ENCODE peak calls at places on chromosome 18, in five cellular contexts. One of them, this sample, is unnamed.

GRCh38 chr18:44682871-44683221 is 2.2 kb downstream of the SETBP1 start:
- DNase-seq in glutamatergic neuron: no peak
- DNase-seq in uterus: peak; percentile 54
- DNase-seq in mesothelial cell of epicardium: no peak
- DNase-seq in IMR-90: no peak
- DNase-seq in this sample: peak; percentile 61

GRCh38 chr18:54387631-54388030 is 29.9 kb downstream of the C18orf54 start:
- DNase-seq in IMR-90: no peak
- DNase-seq in glutamatergic neuron: no peak
- DNase-seq in mesothelial cell of epicardium: no peak
- DNase-seq in uterus: no peak
- DNase-seq in this sample: no peak

GRCh38 chr18:22624171-22624570 is 206.5 kb upstream of the CTAGE1 start:
- DNase-seq in IMR-90: no peak
- DNase-seq in glutamatergic neuron: no peak
- DNase-seq in uterus: no peak
- DNase-seq in mesothelial cell of epicardium: no peak
- DNase-seq in this sample: no peak

GRCh38 chr18:31658670-31659573 is 25.5 kb downstream of the B4GALT6 start:
- DNase-seq in uterus: no peak
- DNase-seq in glutamatergic neuron: no peak
- DNase-seq in mesothelial cell of epicardium: no peak
- DNase-seq in IMR-90: no peak
- DNase-seq in this sample: no peak

GRCh38 chr18:23135679-23136325 is 517 bp downstream of the CABLES1 start:
- DNase-seq in mesothelial cell of epicardium: peak; percentile 53
- DNase-seq in IMR-90: no peak
- DNase-seq in glutamatergic neuron: peak; percentile 67
- DNase-seq in uterus: peak; percentile 49
- DNase-seq in this sample: peak; percentile 63

GRCh38 chr18:37684590-37684989 is 119.0 kb upstream of the CELF4 start:
- DNase-seq in mesothelial cell of epicardium: no peak
- DNase-seq in IMR-90: no peak
- DNase-seq in uterus: no peak
- DNase-seq in glutamatergic neuron: no peak
- DNase-seq in this sample: no peak

GRCh38 chr18:69648486-69648885 is 247.8 kb downstream of the DOK6 start:
- DNase-seq in IMR-90: no peak
- DNase-seq in glutamatergic neuron: no peak
- DNase-seq in mesothelial cell of epicardium: no peak
- DNase-seq in uterus: no peak
- DNase-seq in this sample: no peak

GRCh38 chr18:23196119-23197004 is 61.1 kb downstream of the CABLES1 start:
- DNase-seq in IMR-90: no peak
- DNase-seq in uterus: no peak
- DNase-seq in mesothelial cell of epicardium: no peak
- DNase-seq in glutamatergic neuron: no peak
- DNase-seq in this sample: peak; percentile 38

GRCh38 chr18:71239111-71239624 is 950.3 kb downstream of the SOCS6 start:
- DNase-seq in IMR-90: no peak
- DNase-seq in mesothelial cell of epicardium: no peak
- DNase-seq in glutamatergic neuron: no peak
- DNase-seq in uterus: no peak
- DNase-seq in this sample: no peak

GRCh38 chr18:23226386-23226785 is 91.1 kb downstream of the CABLES1 start:
- DNase-seq in IMR-90: peak; percentile 61
- DNase-seq in uterus: no peak
- DNase-seq in glutamatergic neuron: no peak
- DNase-seq in mesothelial cell of epicardium: no peak
- DNase-seq in this sample: no peak

GRCh38 chr18:35131387-35132283 is 90.4 kb downstream of the MAPRE2 start:
- DNase-seq in uterus: no peak
- DNase-seq in glutamatergic neuron: no peak
- DNase-seq in mesothelial cell of epicardium: no peak
- DNase-seq in IMR-90: peak; percentile 24
- DNase-seq in this sample: no peak

GRCh38 chr18:48892146-48892855 is 58.5 kb downstream of the SMAD7 start:
- DNase-seq in mesothelial cell of epicardium: no peak
- DNase-seq in glutamatergic neuron: no peak
- DNase-seq in uterus: no peak
- DNase-seq in IMR-90: no peak
- DNase-seq in this sample: no peak

GRCh38 chr18:78496095-78496494 is 483.5 kb upstream of the SALL3 start:
- DNase-seq in IMR-90: no peak
- DNase-seq in mesothelial cell of epicardium: no peak
- DNase-seq in uterus: peak; percentile 42
- DNase-seq in glutamatergic neuron: no peak
- DNase-seq in this sample: no peak

GRCh38 chr18:23095463-23095862 is 39.8 kb upstream of the CABLES1 start:
- DNase-seq in mesothelial cell of epicardium: no peak
- DNase-seq in glutamatergic neuron: no peak
- DNase-seq in IMR-90: no peak
- DNase-seq in uterus: no peak
- DNase-seq in this sample: no peak

GRCh38 chr18:27789406-27789805 is 387.5 kb downstream of the CDH2 start:
- DNase-seq in mesothelial cell of epicardium: no peak
- DNase-seq in uterus: no peak
- DNase-seq in IMR-90: no peak
- DNase-seq in glutamatergic neuron: no peak
- DNase-seq in this sample: no peak

GRCh38 chr18:77765468-77765867 is 515.8 kb downstream of the GALR1 start:
- DNase-seq in mesothelial cell of epicardium: peak; percentile 63
- DNase-seq in glutamatergic neuron: peak; percentile 79
- DNase-seq in uterus: no peak
- DNase-seq in IMR-90: no peak
- DNase-seq in this sample: peak; percentile 70

GRCh38 chr18:48662021-48662661 is 123.3 kb downstream of the CTIF start:
- DNase-seq in mesothelial cell of epicardium: peak; percentile 40
- DNase-seq in IMR-90: peak; percentile 78
- DNase-seq in glutamatergic neuron: no peak
- DNase-seq in uterus: no peak
- DNase-seq in this sample: no peak

GRCh38 chr18:50848038-50848437 is 28.2 kb upstream of the MRO start:
- DNase-seq in IMR-90: no peak
- DNase-seq in glutamatergic neuron: no peak
- DNase-seq in uterus: no peak
- DNase-seq in mesothelial cell of epicardium: no peak
- DNase-seq in this sample: no peak

GRCh38 chr18:21038201-21038600 is 73.4 kb downstream of the ROCK1 start:
- DNase-seq in IMR-90: no peak
- DNase-seq in glutamatergic neuron: no peak
- DNase-seq in uterus: no peak
- DNase-seq in mesothelial cell of epicardium: no peak
- DNase-seq in this sample: no peak

GRCh38 chr18:23884712-23885375 is 129.7 kb upstream of the TTC39C start:
- DNase-seq in mesothelial cell of epicardium: no peak
- DNase-seq in glutamatergic neuron: no peak
- DNase-seq in uterus: peak; percentile 68
- DNase-seq in IMR-90: no peak
- DNase-seq in this sample: peak; percentile 15

GRCh38 chr18:11665587-11665986 is 23.5 kb upstream of the GNAL start:
- DNase-seq in glutamatergic neuron: no peak
- DNase-seq in uterus: no peak
- DNase-seq in mesothelial cell of epicardium: no peak
- DNase-seq in IMR-90: no peak
- DNase-seq in this sample: no peak

GRCh38 chr18:34758378-34758948 is 48.4 kb downstream of the DTNA start:
- DNase-seq in uterus: no peak
- DNase-seq in mesothelial cell of epicardium: no peak
- DNase-seq in glutamatergic neuron: no peak
- DNase-seq in IMR-90: no peak
- DNase-seq in this sample: no peak

GRCh38 chr18:55781481-55781957 is 193.5 kb upstream of the TCF4 start:
- DNase-seq in glutamatergic neuron: peak; percentile 63
- DNase-seq in IMR-90: peak; percentile 77
- DNase-seq in uterus: peak; percentile 63
- DNase-seq in mesothelial cell of epicardium: no peak
- DNase-seq in this sample: peak; percentile 46

GRCh38 chr18:55779461-55779710 is 191.4 kb upstream of the TCF4 start:
- DNase-seq in glutamatergic neuron: no peak
- DNase-seq in mesothelial cell of epicardium: no peak
- DNase-seq in IMR-90: no peak
- DNase-seq in uterus: no peak
- DNase-seq in this sample: no peak

GRCh38 chr18:55779711-55780590 is 192.0 kb upstream of the TCF4 start:
- DNase-seq in glutamatergic neuron: peak; percentile 74
- DNase-seq in uterus: peak; percentile 47
- DNase-seq in mesothelial cell of epicardium: peak; percentile 66
- DNase-seq in IMR-90: peak; percentile 30
- DNase-seq in this sample: peak; percentile 75

GRCh38 chr18:55778731-55779460 is 190.9 kb upstream of the TCF4 start:
- DNase-seq in IMR-90: no peak
- DNase-seq in glutamatergic neuron: no peak
- DNase-seq in mesothelial cell of epicardium: no peak
- DNase-seq in uterus: no peak
- DNase-seq in this sample: no peak

DNA sequence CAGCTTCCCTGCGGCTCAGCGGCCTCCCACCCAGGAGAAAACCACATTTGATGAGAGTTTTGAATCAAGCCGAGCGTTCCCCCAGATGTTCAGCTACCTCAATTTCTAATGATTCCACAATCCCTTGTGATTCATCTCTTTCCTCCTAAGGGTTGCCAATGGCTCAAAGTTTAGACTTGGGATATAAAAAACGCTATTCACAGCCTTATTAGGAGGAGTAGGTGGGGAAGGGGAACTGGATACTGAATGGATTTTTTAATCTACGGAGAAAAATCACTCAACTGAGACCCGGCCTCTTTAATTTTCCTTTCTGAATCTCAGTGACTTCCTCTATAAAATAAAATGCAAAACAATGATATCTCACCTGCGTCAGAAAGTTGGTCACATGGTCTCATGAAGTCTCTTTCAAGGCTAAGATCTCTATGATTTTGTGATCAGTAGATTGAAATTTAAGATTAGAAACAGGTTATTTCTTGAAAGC is 192.6 kb upstream of the TCF4 start:
- DNase-seq in uterus: no peak
- DNase-seq in IMR-90: peak; percentile 48
- DNase-seq in mesothelial cell of epicardium: no peak
- DNase-seq in glutamatergic neuron: no peak
- DNase-seq in this sample: no peak
- TF ChIP-seq CTCF in uterus: no peak
- TF ChIP-seq CTCF in IMR-90: no peak
- TF ChIP-seq CTCF in mesothelial cell of epicardium: no peak
- TF ChIP-seq CTCF in glutamatergic neuron: no peak
- TF ChIP-seq CTCF in this sample: no peak

DNA sequence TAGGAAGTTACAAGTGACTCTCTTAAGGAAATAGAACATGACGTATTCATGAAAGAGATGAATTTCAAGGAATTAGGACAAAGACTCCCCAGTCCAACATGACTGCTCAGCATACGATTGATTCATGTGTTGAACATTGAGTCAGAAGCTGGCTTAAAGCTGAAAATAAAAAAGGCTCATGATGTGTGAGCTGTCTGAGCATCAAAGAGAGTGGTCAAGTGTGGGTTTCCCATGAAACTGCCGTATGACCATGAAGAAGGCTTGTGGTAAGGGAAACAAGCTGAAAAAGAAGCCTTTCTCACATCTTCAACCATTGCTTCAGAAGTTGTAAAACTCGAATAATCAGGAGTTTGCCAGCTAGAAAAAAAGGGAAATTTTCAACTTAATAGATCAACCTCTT is 201.9 kb upstream of the APCDD1 start:
- DNase-seq in mesothelial cell of epicardium: no peak
- DNase-seq in IMR-90: no peak
- DNase-seq in uterus: no peak
- DNase-seq in glutamatergic neuron: no peak
- DNase-seq in this sample: no peak
- TF ChIP-seq CTCF in mesothelial cell of epicardium: no peak
- TF ChIP-seq CTCF in IMR-90: no peak
- TF ChIP-seq CTCF in uterus: no peak
- TF ChIP-seq CTCF in glutamatergic neuron: no peak
- TF ChIP-seq CTCF in this sample: no peak

GRCh38 chr18:59604877-59605276 is 92.3 kb downstream of the CCBE1 start:
- DNase-seq in glutamatergic neuron: no peak
- DNase-seq in IMR-90: peak; percentile 23
- DNase-seq in uterus: no peak
- DNase-seq in mesothelial cell of epicardium: no peak
- DNase-seq in this sample: no peak
- TF ChIP-seq CTCF in glutamatergic neuron: no peak
- TF ChIP-seq CTCF in IMR-90: no peak
- TF ChIP-seq CTCF in uterus: no peak
- TF ChIP-seq CTCF in mesothelial cell of epicardium: no peak
- TF ChIP-seq CTCF in this sample: no peak

GRCh38 chr18:63073481-63073880 is 246.1 kb downstream of the BCL2 start:
- DNase-seq in glutamatergic neuron: no peak
- DNase-seq in uterus: no peak
- DNase-seq in IMR-90: no peak
- DNase-seq in mesothelial cell of epicardium: no peak
- DNase-seq in this sample: no peak
- TF ChIP-seq CTCF in glutamatergic neuron: no peak
- TF ChIP-seq CTCF in uterus: no peak
- TF ChIP-seq CTCF in IMR-90: no peak
- TF ChIP-seq CTCF in mesothelial cell of epicardium: no peak
- TF ChIP-seq CTCF in this sample: no peak

GRCh38 chr18:8052237-8052701 is 485.2 kb downstream of the PTPRM start:
- DNase-seq in IMR-90: peak; percentile 26
- DNase-seq in glutamatergic neuron: no peak
- DNase-seq in uterus: no peak
- DNase-seq in mesothelial cell of epicardium: no peak
- DNase-seq in this sample: no peak
- TF ChIP-seq CTCF in IMR-90: no peak
- TF ChIP-seq CTCF in glutamatergic neuron: no peak
- TF ChIP-seq CTCF in uterus: no peak
- TF ChIP-seq CTCF in mesothelial cell of epicardium: no peak
- TF ChIP-seq CTCF in this sample: no peak